ENCODE peak calls at places on chromosomes 13 and 19, in four cellular contexts. Y is IMR-90, I is fibroblast of lung, M is mammary epithelial cell. K is an unnamed sample.

GRCh38 chr13:97359181-97360057 is 74.5 kb upstream of the RAP2A start:
- DNase-seq in Y (peak), I (peak), M (peak), K (peak)

GRCh38 chr13:20353973-20354372 is 121.9 kb upstream of the GJB6 start:
- DNase-seq in Y (peak), I (peak), M (peak), K (peak)

GRCh38 chr19:52748336-52748950 is 13.6 kb upstream of the ZNF611 start:
- DNase-seq in Y (peak), I (peak), M (peak), K (peak)

GRCh38 chr13:60787083-60787482 is 390.1 kb downstream of the TDRD3 start:
- DNase-seq in Y (no peak), I (no peak), M (no peak), K (no peak)

GRCh38 chr19:52172347-52172746 is 926 bp upstream of the ZNF836 start:
- DNase-seq in Y (no peak), I (no peak), M (no peak), K (no peak)

GRCh38 chr13:76965759-76966421 is 17.6 kb downstream of the ACOD1 start:
- DNase-seq in Y (peak), I (peak), M (peak), K (peak)

GRCh38 chr19:34838753-34839431 is 65.9 kb upstream of the ZNF599 start:
- DNase-seq in Y (no peak), I (no peak), M (peak), K (peak)

GRCh38 chr19:18596752-18597157 is 8.2 kb downstream of the REX1BD start:
- DNase-seq in Y (no peak), I (no peak), M (no peak), K (peak)

GRCh38 chr13:32261567-32261966 is 53.6 kb downstream of the ZAR1L start:
- DNase-seq in Y (peak), I (peak), M (peak), K (peak)

GRCh38 chr19:48350856-48351255 is 12.9 kb downstream of the TMEM143 start:
- DNase-seq in Y (no peak), I (no peak), M (no peak), K (no peak)

DNA sequence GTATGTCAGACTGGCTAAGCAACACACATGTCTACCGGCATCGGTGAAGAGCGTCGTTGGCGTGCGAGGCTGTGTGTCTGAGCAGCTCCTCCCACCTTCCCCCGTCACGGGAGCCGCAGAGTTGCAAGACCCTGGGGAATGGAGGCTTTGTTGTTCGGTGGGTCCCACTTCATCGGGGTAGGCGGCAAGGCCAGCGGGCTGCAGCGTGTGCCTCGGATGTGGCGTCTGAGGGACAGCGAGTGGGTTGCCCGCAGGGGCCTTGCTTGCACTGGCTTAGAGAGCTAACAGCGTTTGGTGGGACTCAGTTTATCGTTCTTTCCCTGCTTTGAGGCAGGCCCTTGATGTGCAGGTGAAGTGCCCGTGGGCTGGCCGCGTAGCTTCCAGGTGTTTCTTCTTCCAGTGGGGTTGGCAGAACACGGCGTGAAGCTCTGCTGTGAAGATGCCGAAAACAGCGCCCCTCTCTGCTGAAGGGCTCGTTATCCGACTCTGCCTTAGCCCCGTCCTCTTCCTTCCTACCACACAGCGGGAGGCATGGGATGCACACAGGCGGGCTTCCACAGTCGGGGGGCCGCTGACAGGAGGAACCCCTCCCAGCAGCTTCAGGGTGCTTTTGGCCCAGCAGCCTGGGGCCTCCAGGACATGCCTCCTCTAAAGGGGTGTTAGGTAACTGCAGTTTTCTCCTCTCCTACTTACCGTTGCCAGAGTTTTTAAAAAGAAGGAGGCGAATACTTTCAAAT is 85.2 kb downstream of the ATP11A start:
- DNase-seq in Y (no peak), I (no peak), M (no peak), K (no peak)
- H3K4me3 ChIP-seq in Y (no peak), I (no peak), M (no peak), K (no peak)

DNA sequence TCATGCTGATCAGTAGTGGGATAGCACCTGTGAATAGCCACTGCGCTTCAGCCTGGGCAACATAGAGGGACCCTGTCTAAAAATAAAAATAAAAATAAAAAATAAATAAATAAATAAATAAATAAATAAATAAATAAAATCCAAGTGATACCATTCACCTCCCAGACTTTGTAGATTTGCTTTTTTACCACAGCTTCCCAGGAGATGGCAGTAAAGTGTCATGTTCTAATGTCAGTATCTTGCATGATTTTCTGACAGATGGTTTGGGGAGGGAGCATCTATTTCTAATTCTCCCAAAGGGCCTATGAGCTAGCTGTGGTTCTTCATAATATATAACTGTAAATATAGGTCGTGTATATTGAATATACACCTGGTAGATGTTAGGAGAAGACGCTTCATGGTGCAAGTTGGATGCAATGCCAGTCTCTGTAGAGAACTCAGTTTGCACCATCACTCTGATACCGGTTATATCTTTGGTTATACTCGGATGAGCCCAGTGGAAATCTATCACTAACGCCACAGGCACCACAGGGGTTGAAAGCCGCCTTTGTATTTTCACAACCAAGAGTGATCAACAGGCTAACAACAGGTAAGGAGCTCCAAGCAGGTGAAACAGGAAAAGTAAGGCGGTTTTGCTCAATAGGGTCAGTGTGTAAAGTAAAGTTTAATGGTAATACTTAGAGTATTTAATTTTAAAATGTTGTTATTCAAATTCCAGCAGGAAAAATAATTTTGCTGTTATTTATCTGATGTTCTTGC is 13.9 kb downstream of the APLP1 start:
- DNase-seq in Y (peak), I (peak), M (peak), K (peak)
- TF ChIP-seq CTCF in Y (peak), I (peak), M (peak), K (peak)

DNA sequence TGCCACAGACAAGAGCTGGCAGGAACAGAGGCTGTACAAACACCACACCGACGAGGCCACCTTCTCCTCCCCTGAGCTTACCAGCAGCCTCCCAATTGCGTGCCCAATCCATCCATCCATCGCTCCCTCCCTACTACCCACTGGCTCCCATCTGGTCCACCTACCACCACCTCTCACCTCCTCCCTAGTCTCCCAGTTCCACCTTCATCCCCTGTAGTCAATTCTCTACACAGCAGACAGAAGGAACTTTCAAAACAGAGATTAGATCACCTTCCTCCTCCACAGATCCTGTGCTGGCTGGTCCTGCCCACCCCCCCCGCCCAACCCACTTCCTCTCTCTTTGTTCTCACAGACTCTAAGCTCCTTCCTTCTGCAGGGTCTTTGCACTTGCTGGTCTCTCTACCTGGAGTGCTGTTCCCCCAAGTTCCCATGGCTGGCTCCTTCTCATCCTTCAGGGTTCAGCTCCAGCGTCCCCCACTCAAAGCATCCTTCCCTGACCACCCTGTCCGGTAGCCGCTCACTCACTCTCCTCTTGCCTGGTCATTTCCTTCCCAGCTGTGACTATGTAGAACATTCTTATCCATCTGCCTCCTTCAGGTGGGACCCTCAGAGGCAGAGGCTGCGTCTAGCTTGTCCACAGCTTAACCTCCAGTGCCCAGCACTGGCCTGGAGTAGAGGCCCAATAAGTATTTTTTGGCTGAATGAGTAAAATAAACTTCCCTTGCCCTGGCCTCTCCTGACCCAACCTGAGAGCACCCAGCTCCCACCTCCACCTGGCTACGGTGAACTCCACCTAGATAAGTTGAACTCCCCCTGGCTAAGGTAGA is 23.0 kb downstream of the PIN1 start:
- DNase-seq in Y (no peak), I (no peak), M (peak), K (no peak)
- H3K4me3 ChIP-seq in Y (no peak), I (no peak), M (no peak), K (no peak)

GRCh38 chr19:41959056-41960053 is at the start of gene RABAC1:
- DNase-seq in Y (peak), I (peak), M (peak), K (peak)
- TF ChIP-seq CTCF in Y (no peak), I (no peak), M (peak), K (peak)

DNA sequence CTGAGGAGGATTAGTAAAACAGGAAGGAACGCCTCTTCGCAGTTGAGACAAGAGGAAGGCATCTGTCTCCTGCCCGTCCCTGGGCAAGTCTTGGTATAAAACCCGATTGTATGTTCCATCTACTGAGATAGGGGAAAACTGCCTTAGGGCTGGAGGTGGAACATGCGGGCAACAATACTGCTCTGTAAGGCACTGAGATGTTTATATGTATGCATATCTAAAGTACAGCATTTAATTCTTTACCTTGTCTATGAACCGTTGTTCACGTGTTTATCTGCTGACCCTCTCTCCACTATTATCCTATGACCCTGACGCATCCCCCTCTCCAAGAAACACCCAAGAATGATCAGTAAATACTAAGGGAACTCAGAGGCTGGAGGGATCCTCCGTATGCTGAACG is 722 bp upstream of the TIMM50 start:
- DNase-seq in Y (no peak), I (no peak), M (no peak), K (no peak)
- H3K4me3 ChIP-seq in Y (no peak), I (peak), M (peak), K (no peak)

GRCh38 chr19:7004313-7004931 is 16.8 kb downstream of the MBD3L2B start:
- DNase-seq in Y (peak), I (peak), M (no peak), K (peak)
- TF ChIP-seq CTCF in Y (peak), I (peak), M (peak), K (peak)

GRCh38 chr19:40254714-40255418 is 28.4 kb upstream of the CCNP start:
- DNase-seq in Y (no peak), I (no peak), M (no peak), K (no peak)
- H3K4me3 ChIP-seq in Y (no peak), I (no peak), M (no peak), K (no peak)